ENCODE peak calls at places on chromosomes 4 and X, in nine cellular contexts. W is right atrium auricular region; C is CD4-positive, alpha-beta memory T cell; X is GM23248; E is SJSA1; Z is cardiac muscle cell; F is endodermal cell; A is PC-3; L is RWPE1. I is an unnamed sample.

GRCh38 chr4:159227984-159228383 is 125.1 kb downstream of the RAPGEF2 start:
- DNase-seq in C (no peak), A (no peak), E (peak; percentile 91), W (peak; percentile 89), Z (peak; percentile 90), X (peak; percentile 82), F (peak; percentile 70), L (peak; percentile 46), I (no peak)

GRCh38 chrX:6184900-6185515 is 43.7 kb downstream of the NLGN4X start:
- DNase-seq in F (no peak), W (no peak), E (no peak), X (no peak), A (no peak), L (no peak), C (no peak), Z (no peak), I (no peak)

GRCh38 chr4:64718091-64718490 is 308.8 kb upstream of the TECRL start:
- DNase-seq in Z (peak; percentile 2), C (no peak), W (no peak), L (no peak), F (no peak), X (peak; percentile 3), A (peak; percentile 76), E (no peak), I (no peak)

GRCh38 chrX:68846536-68846935 is 17.7 kb downstream of the EFNB1 start:
- DNase-seq in F (peak; percentile 87), E (no peak), L (no peak), Z (no peak), A (no peak), C (no peak), W (no peak), X (no peak), I (no peak)

GRCh38 chr4:174928174-174928573 is 10.0 kb downstream of the ADAM29 start:
- DNase-seq in A (no peak), X (no peak), W (no peak), F (no peak), C (no peak), L (no peak), E (no peak), Z (no peak), I (no peak)

GRCh38 chr4:174538123-174538875 is 16.0 kb upstream of the HPGD start:
- DNase-seq in W (no peak), C (no peak), A (peak; percentile 74), Z (no peak), L (no peak), X (no peak), F (no peak), E (no peak), I (no peak)

GRCh38 chr4:40289366-40290188 is 45.6 kb upstream of the CHRNA9 start:
- DNase-seq in A (no peak), C (peak; percentile 69), W (no peak), L (no peak), F (no peak), X (no peak), Z (no peak), E (no peak), I (peak; percentile 50)

GRCh38 chr4:24583451-24584174 is 741 bp downstream of the DHX15 start:
- DNase-seq in C (peak; percentile 56), A (peak; percentile 41), L (peak; percentile 50), F (peak; percentile 80), Z (peak; percentile 60), E (peak; percentile 48), X (peak; percentile 77), W (peak; percentile 60), I (no peak)

GRCh38 chr4:8920969-8921368 is 49.3 kb upstream of the HMX1 start:
- DNase-seq in L (no peak), Z (no peak), C (no peak), X (no peak), A (no peak), W (peak; percentile 30), F (no peak), E (no peak), I (no peak)

GRCh38 chr4:52880994-52881393 is 18.9 kb downstream of the RASL11B start:
- DNase-seq in E (no peak), W (no peak), Z (no peak), C (no peak), A (no peak), F (no peak), L (no peak), X (no peak), I (no peak)

GRCh38 chr4:83605744-83606172 is 69.8 kb downstream of the GPAT3 start:
- DNase-seq in A (no peak), Z (no peak), F (no peak), X (no peak), L (no peak), W (no peak), E (no peak), C (no peak), I (no peak)

DNA sequence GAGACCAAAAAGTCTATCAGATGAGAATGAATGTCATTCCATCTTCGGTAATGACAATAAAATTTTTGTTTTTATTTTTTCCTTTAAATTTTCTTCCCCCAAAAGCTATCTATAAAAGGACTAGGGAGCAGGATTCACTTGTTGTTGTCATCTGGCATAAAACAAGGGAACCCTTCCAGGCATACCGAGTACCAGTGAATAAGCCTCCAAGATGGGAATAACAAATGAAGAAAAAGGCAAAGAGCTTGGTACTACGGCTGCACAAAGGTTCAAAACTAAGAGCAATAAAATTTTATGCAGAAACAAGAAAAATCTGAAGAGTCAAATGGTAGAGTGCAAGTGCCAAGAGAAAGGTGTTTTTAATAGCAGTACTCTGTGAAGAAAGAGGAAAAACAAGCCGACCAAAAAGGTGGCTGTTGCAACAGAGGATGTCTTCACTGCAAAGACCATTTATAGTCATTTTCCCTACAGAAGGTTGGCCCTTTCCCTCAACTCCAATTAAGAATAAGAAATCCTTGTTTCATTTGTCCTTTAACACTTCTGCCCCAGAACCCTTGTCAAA is 25.8 kb downstream of the PPP3CA start:
- DNase-seq in Z (peak; percentile 42), X (peak; percentile 28), A (no peak), C (no peak), E (no peak), F (no peak), W (no peak), L (no peak), I (no peak)
- H3K27ac ChIP-seq in Z (no peak overlapping the region), X (no peak overlapping the region), A (no peak overlapping the region), C (no peak overlapping the region), E (no peak overlapping the region), F (no peak overlapping the region), W (peak overlapping the region; percentile 37), L (no peak overlapping the region), I (no peak overlapping the region)

DNA sequence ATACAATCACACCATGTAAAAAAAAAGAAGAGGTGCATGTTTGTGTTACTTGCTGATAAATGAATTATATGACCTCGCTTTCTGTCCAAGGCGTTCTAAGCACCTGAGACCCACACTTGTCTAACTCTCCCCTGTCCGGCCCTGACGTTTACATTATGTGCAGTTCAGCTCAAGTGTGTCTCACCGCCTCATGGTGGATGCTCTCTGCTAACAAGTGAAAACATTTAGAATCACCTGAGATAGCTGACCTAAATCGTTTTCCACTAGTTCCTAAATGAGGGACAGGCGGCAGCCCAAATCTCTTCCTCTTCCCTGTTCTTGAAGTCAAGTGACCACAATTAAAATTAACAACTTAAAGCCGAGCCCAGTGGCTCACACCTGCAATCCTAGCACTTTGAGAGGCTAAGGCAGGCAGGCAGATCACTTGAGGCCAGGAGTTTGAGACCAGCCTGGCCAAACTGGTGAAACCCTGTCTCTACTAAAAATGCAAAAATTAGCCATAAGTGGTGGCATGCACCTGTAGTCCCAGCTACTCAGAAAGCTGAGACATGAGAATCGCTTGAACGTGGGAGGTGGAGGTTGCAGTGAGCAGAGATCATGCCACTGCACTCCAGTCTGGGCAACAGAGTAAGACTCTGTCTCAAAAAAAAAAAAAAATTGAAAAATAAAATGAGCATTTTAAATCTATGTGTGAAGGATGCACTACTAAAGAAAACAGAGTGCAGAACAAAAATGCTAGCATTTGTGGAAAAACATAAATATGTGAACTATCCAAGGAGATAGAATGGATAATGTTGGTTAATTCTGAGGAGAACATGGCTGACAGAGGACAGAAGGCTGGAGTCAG is 3.9 kb upstream of the TIFA start:
- DNase-seq in E (no peak), Z (no peak), W (no peak), A (no peak), C (no peak), L (no peak), F (no peak), X (no peak), I (no peak)
- H3K27ac ChIP-seq in E (no peak overlapping the region), Z (no peak overlapping the region), W (no peak overlapping the region), A (no peak overlapping the region), C (peak overlapping the region; percentile 79), L (no peak overlapping the region), F (no peak overlapping the region), X (no peak overlapping the region), I (no peak overlapping the region)

DNA sequence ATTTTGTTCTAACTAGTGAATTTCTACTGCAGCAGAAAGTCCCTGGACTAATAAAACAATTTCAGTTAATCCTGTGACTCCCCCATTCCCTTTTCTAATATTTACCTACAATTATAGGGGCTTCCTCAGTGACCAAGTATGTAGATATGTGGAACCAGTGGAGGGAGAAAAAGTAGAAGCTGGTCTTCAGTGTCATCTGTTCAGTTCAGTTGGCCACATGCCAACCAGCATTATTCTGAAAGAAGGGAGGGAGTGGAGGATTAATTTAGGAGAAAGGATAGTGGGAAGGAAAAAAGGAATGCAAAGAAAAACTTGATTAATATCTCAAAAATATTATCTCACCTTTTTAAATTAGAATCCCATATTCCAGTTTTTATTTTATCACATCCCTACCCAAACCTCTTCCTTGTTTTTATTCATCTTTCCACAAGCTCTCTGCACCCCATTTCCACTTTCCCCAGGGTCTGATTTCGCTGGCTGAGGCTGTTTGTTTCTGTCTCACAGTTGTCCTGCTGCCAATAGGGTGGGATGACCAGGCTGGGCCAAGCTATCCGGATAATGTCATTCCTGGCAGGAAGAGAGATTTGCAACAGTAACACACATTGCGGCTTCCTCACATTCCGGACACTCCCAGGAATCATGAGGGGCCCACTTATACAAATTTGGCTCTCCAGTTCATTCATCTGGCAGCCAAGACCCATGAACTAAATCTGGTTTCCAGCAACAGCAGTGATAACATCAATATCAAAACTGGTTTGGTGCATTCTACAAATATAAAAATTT is 24.6 kb upstream of the ANTXR2 start:
- DNase-seq in A (peak; percentile 88), Z (peak; percentile 94), W (peak; percentile 65), E (peak; percentile 23), X (peak; percentile 90), F (no peak), L (no peak), C (no peak), I (no peak)
- H3K27ac ChIP-seq in A (peak overlapping the region; percentile 83), Z (no peak overlapping the region), W (peak overlapping the region; percentile 2), E (no peak overlapping the region), X (peak overlapping the region; percentile 9), F (no peak overlapping the region), L (peak overlapping the region; percentile 59), C (no peak overlapping the region), I (no peak overlapping the region)

DNA sequence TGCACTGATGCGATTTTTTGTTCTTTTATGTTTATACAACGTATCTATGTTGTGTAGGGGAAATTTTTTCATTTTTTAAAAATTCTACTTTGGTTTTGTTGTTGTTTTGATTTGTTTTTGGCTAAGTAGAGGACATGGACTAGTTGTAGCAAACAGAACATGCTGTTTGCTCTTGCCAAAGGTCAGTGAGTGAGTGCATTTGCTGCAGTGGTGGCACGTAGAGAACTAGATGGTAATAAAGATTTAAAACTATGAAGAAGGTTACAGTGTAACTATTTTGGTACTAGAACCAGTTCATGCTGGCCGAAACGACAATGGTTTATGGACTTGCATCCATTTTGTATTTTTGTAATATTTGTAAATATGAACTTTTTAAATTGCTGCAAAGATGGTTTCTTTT is 1.9 kb upstream of the SCML1 start:
- DNase-seq in W (no peak), E (no peak), L (no peak), F (no peak), A (no peak), Z (no peak), C (no peak), X (peak; percentile 3), I (no peak)
- H3K27ac ChIP-seq in W (no peak overlapping the region), E (no peak overlapping the region), L (no peak overlapping the region), F (no peak overlapping the region), A (no peak overlapping the region), Z (no peak overlapping the region), C (no peak overlapping the region), X (no peak overlapping the region), I (no peak overlapping the region)